ENCODE peak calls at places on chromosomes 4 and X, in seven cellular contexts. One of them, this sample, is unnamed.

GRCh38 chrX:47206316-47206715 is 12.2 kb upstream of the CDK16 start:
- DNase-seq in RWPE1: no peak
- DNase-seq in PC-3: no peak
- DNase-seq in GM12865: no peak
- DNase-seq in tibial nerve: no peak
- DNase-seq in GM23338: no peak
- DNase-seq in foreskin fibroblast: no peak
- DNase-seq in this sample: no peak

GRCh38 chr4:77697860-77698599 is 92.4 kb downstream of the CXCL13 start:
- DNase-seq in GM23338: peak; percentile 79
- DNase-seq in foreskin fibroblast: peak; percentile 89
- DNase-seq in tibial nerve: no peak
- DNase-seq in RWPE1: peak; percentile 60
- DNase-seq in GM12865: peak; percentile 14
- DNase-seq in PC-3: peak; percentile 72
- DNase-seq in this sample: peak; percentile 10

GRCh38 chr4:63459329-63459728 is 949.9 kb downstream of the TECRL start:
- DNase-seq in RWPE1: no peak
- DNase-seq in GM23338: no peak
- DNase-seq in PC-3: no peak
- DNase-seq in GM12865: peak; percentile 1
- DNase-seq in tibial nerve: no peak
- DNase-seq in foreskin fibroblast: no peak
- DNase-seq in this sample: no peak

GRCh38 chr4:8866421-8866820 is 5.2 kb downstream of the HMX1 start:
- DNase-seq in foreskin fibroblast: no peak
- DNase-seq in tibial nerve: no peak
- DNase-seq in RWPE1: no peak
- DNase-seq in GM23338: peak; percentile 38
- DNase-seq in GM12865: no peak
- DNase-seq in PC-3: no peak
- DNase-seq in this sample: no peak

GRCh38 chr4:98546910-98547544 is 111.4 kb downstream of the TSPAN5 start:
- DNase-seq in RWPE1: no peak
- DNase-seq in foreskin fibroblast: peak; percentile 73
- DNase-seq in GM23338: peak; percentile 45
- DNase-seq in PC-3: no peak
- DNase-seq in tibial nerve: peak; percentile 23
- DNase-seq in GM12865: no peak
- DNase-seq in this sample: no peak

GRCh38 chr4:82745173-82745842 is 53.3 kb downstream of the SCD5 start:
- DNase-seq in RWPE1: peak; percentile 62
- DNase-seq in foreskin fibroblast: peak; percentile 51
- DNase-seq in PC-3: no peak
- DNase-seq in tibial nerve: no peak
- DNase-seq in GM12865: no peak
- DNase-seq in GM23338: peak; percentile 54
- DNase-seq in this sample: no peak

GRCh38 chr4:110586137-110586850 is 36.6 kb downstream of the PITX2 start:
- DNase-seq in RWPE1: peak; percentile 70
- DNase-seq in GM23338: peak; percentile 79
- DNase-seq in GM12865: peak; percentile 8
- DNase-seq in PC-3: peak; percentile 72
- DNase-seq in foreskin fibroblast: peak; percentile 72
- DNase-seq in tibial nerve: no peak
- DNase-seq in this sample: peak; percentile 49

GRCh38 chr4:143616771-143617170 is 83.7 kb downstream of the FREM3 start:
- DNase-seq in tibial nerve: no peak
- DNase-seq in RWPE1: peak; percentile 41
- DNase-seq in PC-3: peak; percentile 96
- DNase-seq in GM23338: no peak
- DNase-seq in foreskin fibroblast: peak; percentile 17
- DNase-seq in GM12865: peak; percentile 50
- DNase-seq in this sample: no peak

GRCh38 chr4:129093173-129093974 is at the start of gene SCLT1:
- DNase-seq in tibial nerve: peak; percentile 99
- DNase-seq in GM12865: peak; percentile 99
- DNase-seq in GM23338: peak; percentile 99
- DNase-seq in PC-3: peak; percentile 98
- DNase-seq in foreskin fibroblast: peak; percentile 100
- DNase-seq in RWPE1: peak; percentile 95
- DNase-seq in this sample: peak; percentile 95

GRCh38 chrX:70042399-70043371 is 7.1 kb downstream of the AWAT2 start:
- DNase-seq in PC-3: peak; percentile 47
- DNase-seq in GM23338: peak; percentile 5
- DNase-seq in tibial nerve: no peak
- DNase-seq in foreskin fibroblast: peak; percentile 19
- DNase-seq in GM12865: no peak
- DNase-seq in RWPE1: no peak
- DNase-seq in this sample: no peak

GRCh38 chr4:185115827-185116232 is 27.2 kb upstream of the SLC25A4 start:
- DNase-seq in foreskin fibroblast: peak; percentile 89
- DNase-seq in GM12865: no peak
- DNase-seq in PC-3: no peak
- DNase-seq in tibial nerve: no peak
- DNase-seq in RWPE1: no peak
- DNase-seq in GM23338: peak; percentile 88
- DNase-seq in this sample: peak; percentile 88

GRCh38 chrX:119375561-119375960 is 23.6 kb upstream of the SLC25A43 start:
- DNase-seq in RWPE1: no peak
- DNase-seq in GM23338: no peak
- DNase-seq in GM12865: no peak
- DNase-seq in foreskin fibroblast: peak; percentile 30
- DNase-seq in PC-3: no peak
- DNase-seq in tibial nerve: no peak
- DNase-seq in this sample: no peak

GRCh38 chr4:48913346-48913745 is 6.8 kb upstream of the OCIAD2 start:
- DNase-seq in GM12865: no peak
- DNase-seq in PC-3: peak; percentile 84
- DNase-seq in tibial nerve: no peak
- DNase-seq in GM23338: no peak
- DNase-seq in RWPE1: peak; percentile 80
- DNase-seq in foreskin fibroblast: peak; percentile 84
- DNase-seq in this sample: peak; percentile 76

GRCh38 chrX:78314561-78314960 is 12.8 kb downstream of the CYSLTR1 start:
- DNase-seq in tibial nerve: no peak
- DNase-seq in PC-3: peak; percentile 87
- DNase-seq in foreskin fibroblast: peak; percentile 28
- DNase-seq in GM23338: no peak
- DNase-seq in GM12865: no peak
- DNase-seq in RWPE1: no peak
- DNase-seq in this sample: no peak

GRCh38 chrX:112868586-112868985 is 28.0 kb upstream of the AMOT start:
- DNase-seq in foreskin fibroblast: no peak
- DNase-seq in RWPE1: peak; percentile 1
- DNase-seq in GM12865: no peak
- DNase-seq in PC-3: peak; percentile 9
- DNase-seq in GM23338: no peak
- DNase-seq in tibial nerve: no peak
- DNase-seq in this sample: no peak

GRCh38 chr4:118754890-118755289 is 69.7 kb downstream of the METTL14 start:
- DNase-seq in PC-3: no peak
- DNase-seq in foreskin fibroblast: no peak
- DNase-seq in RWPE1: no peak
- DNase-seq in tibial nerve: no peak
- DNase-seq in GM23338: no peak
- DNase-seq in GM12865: no peak
- DNase-seq in this sample: no peak

GRCh38 chr4:141131738-141132688 is 1.3 kb downstream of the RNF150 start:
- DNase-seq in foreskin fibroblast: peak; percentile 41
- DNase-seq in tibial nerve: peak; percentile 14
- DNase-seq in RWPE1: no peak
- DNase-seq in GM12865: no peak
- DNase-seq in GM23338: peak; percentile 63
- DNase-seq in PC-3: no peak
- DNase-seq in this sample: no peak

GRCh38 chr4:179605196-179605595 is 2163.0 kb upstream of the AGA start:
- DNase-seq in GM23338: no peak
- DNase-seq in GM12865: no peak
- DNase-seq in tibial nerve: no peak
- DNase-seq in foreskin fibroblast: peak; percentile 6
- DNase-seq in RWPE1: no peak
- DNase-seq in PC-3: peak; percentile 9
- DNase-seq in this sample: no peak

GRCh38 chrX:40855411-40855810 is 120.1 kb upstream of the MED14 start:
- DNase-seq in foreskin fibroblast: peak; percentile 60
- DNase-seq in GM23338: no peak
- DNase-seq in RWPE1: peak; percentile 26
- DNase-seq in PC-3: peak; percentile 94
- DNase-seq in GM12865: no peak
- DNase-seq in tibial nerve: no peak
- DNase-seq in this sample: no peak

GRCh38 chr4:24657768-24658617 is 73.6 kb upstream of the DHX15 start:
- DNase-seq in PC-3: peak; percentile 94
- DNase-seq in foreskin fibroblast: peak; percentile 34
- DNase-seq in RWPE1: peak; percentile 82
- DNase-seq in GM12865: peak; percentile 74
- DNase-seq in GM23338: peak; percentile 74
- DNase-seq in tibial nerve: peak; percentile 34
- DNase-seq in this sample: peak; percentile 57

GRCh38 chr4:70759627-70760026 is 37.9 kb downstream of the RUFY3 start:
- DNase-seq in tibial nerve: no peak
- DNase-seq in RWPE1: no peak
- DNase-seq in PC-3: no peak
- DNase-seq in GM12865: no peak
- DNase-seq in foreskin fibroblast: no peak
- DNase-seq in GM23338: no peak
- DNase-seq in this sample: no peak

GRCh38 chrX:111507931-111508330 is 3.5 kb upstream of the SERTM2 start:
- DNase-seq in RWPE1: peak; percentile 1
- DNase-seq in GM12865: no peak
- DNase-seq in foreskin fibroblast: no peak
- DNase-seq in PC-3: no peak
- DNase-seq in tibial nerve: no peak
- DNase-seq in GM23338: no peak
- DNase-seq in this sample: no peak

GRCh38 chr4:88573286-88573994 is 18.8 kb upstream of the HERC3 start:
- DNase-seq in tibial nerve: no peak
- DNase-seq in GM23338: no peak
- DNase-seq in PC-3: no peak
- DNase-seq in RWPE1: no peak
- DNase-seq in foreskin fibroblast: peak; percentile 13
- DNase-seq in GM12865: no peak
- DNase-seq in this sample: no peak

GRCh38 chrX:13716905-13717304 is 17.5 kb downstream of the TRAPPC2 start:
- DNase-seq in foreskin fibroblast: no peak
- DNase-seq in RWPE1: no peak
- DNase-seq in PC-3: no peak
- DNase-seq in GM23338: peak; percentile 8
- DNase-seq in tibial nerve: no peak
- DNase-seq in GM12865: no peak
- DNase-seq in this sample: no peak

GRCh38 chr4:187444061-187444460 is 551.5 kb upstream of the ZFP42 start:
- DNase-seq in GM23338: no peak
- DNase-seq in GM12865: no peak
- DNase-seq in foreskin fibroblast: peak; percentile 5
- DNase-seq in PC-3: no peak
- DNase-seq in RWPE1: no peak
- DNase-seq in tibial nerve: no peak
- DNase-seq in this sample: no peak

GRCh38 chr4:73923631-73923937 is 54.4 kb downstream of the CXCL1 start:
- DNase-seq in foreskin fibroblast: no peak
- DNase-seq in GM12865: no peak
- DNase-seq in RWPE1: no peak
- DNase-seq in GM23338: no peak
- DNase-seq in tibial nerve: no peak
- DNase-seq in PC-3: no peak
- DNase-seq in this sample: no peak

GRCh38 chrX:78712381-78712780 is 35.1 kb upstream of the LPAR4 start:
- DNase-seq in GM12865: no peak
- DNase-seq in PC-3: no peak
- DNase-seq in tibial nerve: no peak
- DNase-seq in RWPE1: no peak
- DNase-seq in GM23338: no peak
- DNase-seq in foreskin fibroblast: peak; percentile 38
- DNase-seq in this sample: no peak

GRCh38 chrX:12610079-12610478 is 181.1 kb upstream of the PRPS2 start:
- DNase-seq in GM23338: no peak
- DNase-seq in foreskin fibroblast: peak; percentile 1
- DNase-seq in tibial nerve: no peak
- DNase-seq in GM12865: no peak
- DNase-seq in RWPE1: peak; percentile 78
- DNase-seq in PC-3: peak; percentile 78
- DNase-seq in this sample: peak; percentile 67

GRCh38 chr4:44447563-44448504 is 775 bp downstream of the KCTD8 start:
- DNase-seq in GM12865: peak; percentile 2
- DNase-seq in PC-3: peak; percentile 4
- DNase-seq in RWPE1: peak; percentile 16
- DNase-seq in GM23338: peak; percentile 65
- DNase-seq in foreskin fibroblast: peak; percentile 11
- DNase-seq in tibial nerve: no peak
- DNase-seq in this sample: no peak

GRCh38 chrX:20383487-20383886 is 116.8 kb upstream of the RPS6KA3 start:
- DNase-seq in GM12865: no peak
- DNase-seq in RWPE1: no peak
- DNase-seq in foreskin fibroblast: no peak
- DNase-seq in tibial nerve: no peak
- DNase-seq in GM23338: no peak
- DNase-seq in PC-3: no peak
- DNase-seq in this sample: no peak

GRCh38 chr4:20313237-20314030 is 61.7 kb downstream of the SLIT2 start:
- DNase-seq in RWPE1: no peak
- DNase-seq in GM23338: peak; percentile 85
- DNase-seq in foreskin fibroblast: no peak
- DNase-seq in GM12865: peak; percentile 70
- DNase-seq in PC-3: no peak
- DNase-seq in tibial nerve: no peak
- DNase-seq in this sample: no peak
- TF ChIP-seq CTCF in RWPE1: no peak
- TF ChIP-seq CTCF in GM23338: peak; percentile 72
- TF ChIP-seq CTCF in foreskin fibroblast: no peak
- TF ChIP-seq CTCF in GM12865: peak; percentile 65
- TF ChIP-seq CTCF in PC-3: no peak
- TF ChIP-seq CTCF in tibial nerve: no peak
- TF ChIP-seq CTCF in this sample: peak; percentile 9

GRCh38 chr4:111854494-111855087 is 290.7 kb upstream of the FAM241A start:
- DNase-seq in GM12865: peak; percentile 37
- DNase-seq in GM23338: peak; percentile 57
- DNase-seq in tibial nerve: no peak
- DNase-seq in foreskin fibroblast: peak; percentile 67
- DNase-seq in PC-3: peak; percentile 49
- DNase-seq in RWPE1: peak; percentile 16
- DNase-seq in this sample: no peak
- TF ChIP-seq CTCF in GM12865: peak; percentile 53
- TF ChIP-seq CTCF in GM23338: peak; percentile 85
- TF ChIP-seq CTCF in tibial nerve: peak; percentile 53
- TF ChIP-seq CTCF in foreskin fibroblast: peak; percentile 58
- TF ChIP-seq CTCF in PC-3: peak; percentile 68
- TF ChIP-seq CTCF in RWPE1: peak; percentile 69
- TF ChIP-seq CTCF in this sample: peak; percentile 69

GRCh38 chr4:153295131-153295755 is 49.2 kb upstream of the MND1 start:
- DNase-seq in foreskin fibroblast: no peak
- DNase-seq in RWPE1: peak; percentile 12
- DNase-seq in tibial nerve: no peak
- DNase-seq in GM12865: no peak
- DNase-seq in GM23338: peak; percentile 11
- DNase-seq in PC-3: no peak
- DNase-seq in this sample: no peak
- TF ChIP-seq CTCF in foreskin fibroblast: no peak
- TF ChIP-seq CTCF in RWPE1: no peak
- TF ChIP-seq CTCF in tibial nerve: no peak
- TF ChIP-seq CTCF in GM12865: no peak
- TF ChIP-seq CTCF in GM23338: no peak
- TF ChIP-seq CTCF in PC-3: no peak
- TF ChIP-seq CTCF in this sample: no peak

GRCh38 chr4:163171590-163171989 is 4.9 kb upstream of the NAF1 start:
- DNase-seq in tibial nerve: no peak
- DNase-seq in foreskin fibroblast: no peak
- DNase-seq in RWPE1: no peak
- DNase-seq in GM12865: peak; percentile 41
- DNase-seq in GM23338: no peak
- DNase-seq in PC-3: no peak
- DNase-seq in this sample: no peak
- TF ChIP-seq CTCF in tibial nerve: no peak
- TF ChIP-seq CTCF in foreskin fibroblast: no peak
- TF ChIP-seq CTCF in RWPE1: no peak
- TF ChIP-seq CTCF in GM12865: no peak
- TF ChIP-seq CTCF in GM23338: no peak
- TF ChIP-seq CTCF in PC-3: no peak
- TF ChIP-seq CTCF in this sample: no peak